ENCODE peak calls at places on chromosomes 11 and 22, in seven cellular contexts. S is colonic mucosa, V is AG10803, C is tibial nerve, E is AG04449, T is breast epithelium, W is astrocyte of the cerebellum. Y is an unnamed sample.

GRCh38 chr11:128981254-128981653 is 38.6 kb upstream of the TP53AIP1 start:
- DNase-seq in E (no peak), V (no peak), C (no peak), T (no peak), W (no peak), S (no peak), Y (no peak)

GRCh38 chr11:119578466-119579220 is 150.4 kb downstream of the NECTIN1 start:
- DNase-seq in C (no peak), S (no peak), V (no peak), W (no peak), E (no peak), T (no peak), Y (no peak)

GRCh38 chr11:35013514-35014191 is 97.2 kb downstream of the PDHX start:
- DNase-seq in E (no peak), V (peak; percentile 75), W (peak; percentile 31), S (no peak), C (no peak), T (no peak), Y (no peak)

GRCh38 chr11:123033895-123034294 is 28.0 kb downstream of the HSPA8 start:
- DNase-seq in T (no peak), C (no peak), E (no peak), S (no peak), W (no peak), V (no peak), Y (no peak)

GRCh38 chr22:26983311-26983710 is 325.9 kb downstream of the MIAT start:
- DNase-seq in S (no peak), E (no peak), V (no peak), W (no peak), C (no peak), T (no peak), Y (no peak)

GRCh38 chr22:20151276-20151588 is 377 bp upstream of the CCDC188 start:
- DNase-seq in V (no peak), W (no peak), T (no peak), S (no peak), E (no peak), C (no peak), Y (no peak)

GRCh38 chr22:17841836-17842235 is 67.6 kb upstream of the BID start:
- DNase-seq in S (no peak), C (no peak), T (no peak), E (no peak), W (no peak), V (no peak), Y (no peak)

GRCh38 chr22:31692186-31692886 is 30.3 kb upstream of the PISD start:
- DNase-seq in C (no peak), S (no peak), V (peak; percentile 48), W (peak; percentile 24), T (no peak), E (no peak), Y (no peak)

GRCh38 chr11:68020575-68020974 is 9.9 kb upstream of the NDUFS8 start:
- DNase-seq in W (no peak), T (peak; percentile 63), C (no peak), S (no peak), V (no peak), E (no peak), Y (no peak)

GRCh38 chr11:279966-280761 is 2.0 kb downstream of the NLRP6 start:
- DNase-seq in W (no peak), T (no peak), C (no peak), S (peak; percentile 57), E (no peak), V (peak; percentile 27), Y (no peak)

GRCh38 chr11:9280655-9281301 is 15.6 kb upstream of the DENND5A start:
- DNase-seq in E (peak; percentile 24), S (peak; percentile 62), W (peak; percentile 69), C (no peak), V (peak; percentile 58), T (no peak), Y (peak; percentile 43)

GRCh38 chr11:6599449-6599848 is 4.0 kb downstream of the RRP8 start:
- DNase-seq in E (no peak), C (no peak), V (no peak), W (no peak), T (no peak), S (no peak), Y (no peak)

GRCh38 chr11:28697920-28698827 is 590.0 kb downstream of the METTL15 start:
- DNase-seq in V (peak; percentile 46), W (peak; percentile 39), T (no peak), S (peak; percentile 50), E (no peak), C (peak; percentile 54), Y (no peak)

GRCh38 chr11:17986007-17986710 is 26.7 kb downstream of the SERGEF start:
- DNase-seq in V (peak; percentile 67), C (peak; percentile 12), T (no peak), E (no peak), S (no peak), W (peak; percentile 65), Y (peak; percentile 60)

GRCh38 chr11:95711945-95712221 is 77.7 kb downstream of the FAM76B start:
- DNase-seq in C (no peak), W (no peak), S (no peak), V (no peak), E (no peak), T (no peak), Y (no peak)

GRCh38 chr11:69352715-69353325 is 58.9 kb downstream of the MYEOV start:
- DNase-seq in T (peak; percentile 4), V (peak; percentile 89), W (no peak), S (peak; percentile 26), E (peak; percentile 76), C (no peak), Y (peak; percentile 84)

GRCh38 chr11:36012979-36013378 is 69.1 kb downstream of the LDLRAD3 start:
- DNase-seq in S (no peak), C (no peak), E (no peak), V (no peak), T (no peak), W (no peak), Y (no peak)

GRCh38 chr11:13831707-13832106 is 130.8 kb upstream of the SPON1 start:
- DNase-seq in E (no peak), C (no peak), W (peak; percentile 6), S (no peak), T (no peak), V (no peak), Y (no peak)

GRCh38 chr11:19055016-19055415 is 5.5 kb downstream of the MRGPRX2 start:
- DNase-seq in V (no peak), C (no peak), E (no peak), W (no peak), T (no peak), S (no peak), Y (no peak)

GRCh38 chr22:49712195-49712791 is 115.4 kb downstream of the BRD1 start:
- DNase-seq in S (no peak), W (no peak), T (no peak), C (no peak), V (no peak), E (no peak), Y (no peak)

GRCh38 chr11:44301856-44302231 is 8.1 kb downstream of the ALX4 start:
- DNase-seq in E (no peak), T (no peak), C (no peak), V (peak; percentile 56), W (no peak), S (no peak), Y (no peak)

GRCh38 chr11:106714179-106714578 is 304.1 kb downstream of the GUCY1A2 start:
- DNase-seq in E (no peak), T (no peak), C (no peak), S (no peak), W (no peak), V (no peak), Y (no peak)

GRCh38 chr11:31355817-31356216 is 13.7 kb downstream of the DCDC1 start:
- DNase-seq in W (no peak), S (no peak), V (no peak), T (no peak), C (no peak), E (no peak), Y (no peak)

GRCh38 chr11:2305140-2305861 is 3.5 kb downstream of the TSPAN32 start:
- DNase-seq in C (peak; percentile 90), T (peak; percentile 71), W (no peak), S (peak; percentile 89), E (no peak), V (peak; percentile 60), Y (no peak)
- TF ChIP-seq CTCF in C (peak; percentile 86), T (peak; percentile 74), W (peak; percentile 82), S (peak; percentile 93), E (peak; percentile 79), V (peak; percentile 88), Y (peak; percentile 90)

DNA sequence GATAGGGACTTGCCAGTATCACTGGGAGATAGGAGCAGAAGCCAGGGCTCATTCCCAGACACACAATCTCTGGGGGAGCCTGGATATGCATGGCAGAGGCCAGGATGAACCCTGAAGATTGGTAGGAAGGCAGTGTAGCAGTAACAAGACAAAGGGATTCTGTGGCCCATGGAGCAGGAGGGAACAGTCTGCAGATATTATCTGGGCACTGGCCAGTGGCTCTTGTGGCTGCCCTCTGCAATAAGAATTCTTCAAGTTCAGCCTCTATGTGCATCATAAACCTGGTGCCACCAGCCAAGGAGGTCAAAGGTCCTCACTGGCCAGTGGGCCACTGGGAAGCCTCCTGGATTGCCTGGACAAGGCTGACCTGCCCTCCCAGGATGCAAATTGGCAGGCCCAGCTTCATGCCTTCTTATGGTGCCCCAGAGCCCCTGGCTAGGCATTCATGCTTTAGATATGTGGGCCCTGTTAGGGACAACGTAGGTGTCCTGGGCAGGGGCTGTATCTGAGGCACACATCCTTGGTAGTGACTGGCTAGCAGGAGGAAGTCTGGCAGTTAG is 29.2 kb downstream of the KCNQ1OT1 start:
- DNase-seq in C (no peak), W (no peak), S (peak; percentile 10), V (no peak), E (no peak), T (peak; percentile 4), Y (no peak)
- H3K4me3 ChIP-seq in C (no peak overlapping the region), W (no peak overlapping the region), S (no peak overlapping the region), V (no peak overlapping the region), E (no peak overlapping the region), T (no peak overlapping the region), Y (no peak overlapping the region)

GRCh38 chr11:70877151-70877550 is 375.2 kb downstream of the SHANK2 start:
- DNase-seq in S (no peak), C (no peak), V (no peak), E (no peak), W (no peak), T (no peak), Y (no peak)
- TF ChIP-seq CTCF in S (no peak), C (no peak), V (no peak), E (no peak), W (no peak), T (no peak), Y (no peak)

GRCh38 chr11:8069771-8070170 is 11.2 kb upstream of the TUB start:
- DNase-seq in W (no peak), S (no peak), T (no peak), V (no peak), C (no peak), E (no peak), Y (no peak)
- H3K4me3 ChIP-seq in W (no peak overlapping the region), S (no peak overlapping the region), T (no peak overlapping the region), V (no peak overlapping the region), C (no peak overlapping the region), E (no peak overlapping the region), Y (no peak overlapping the region)

GRCh38 chr11:1389103-1389931 is 417 bp upstream of the BRSK2 start:
- DNase-seq in E (peak; percentile 55), W (peak; percentile 87), S (peak; percentile 91), C (peak; percentile 95), V (peak; percentile 94), T (peak; percentile 94), Y (peak; percentile 76)
- TF ChIP-seq CTCF in E (peak; percentile 39), W (no peak), S (no peak), C (no peak), V (no peak), T (no peak), Y (no peak)

GRCh38 chr22:42960146-42960509 is 54.8 kb downstream of the PACSIN2 start:
- DNase-seq in W (no peak), T (peak; percentile 19), S (no peak), C (no peak), V (no peak), E (no peak), Y (no peak)
- H3K4me3 ChIP-seq in W (no peak overlapping the region), T (no peak overlapping the region), S (no peak overlapping the region), C (peak overlapping the region; percentile 35), V (no peak overlapping the region), E (no peak overlapping the region), Y (no peak overlapping the region)

Y was measured in retinal pigment epithelial cell.